ENCODE peak calls at places on chromosomes 16 and 17, in four cellular contexts. G is sigmoid colon, Y is upper lobe of left lung, T is uterus. Z is an unnamed sample.

GRCh38 chr17:3947318-3947810 is 16.9 kb downstream of the ATP2A3 start:
- DNase-seq in Y (peak; percentile 82), T (no peak), G (no peak), Z (no peak)

GRCh38 chr16:194516-194915 is 14.3 kb downstream of the HBQ1 start:
- DNase-seq in T (no peak), G (no peak), Y (no peak), Z (no peak)

GRCh38 chr17:36463916-36464764 is 22.3 kb upstream of the ZNHIT3 start:
- DNase-seq in Y (peak; percentile 89), T (no peak), G (peak; percentile 55), Z (no peak)

GRCh38 chr16:4704913-4705312 is 11.6 kb downstream of the NUDT16L1 start:
- DNase-seq in G (no peak), Y (no peak), T (no peak), Z (no peak)

GRCh38 chr17:58127846-58128245 is 20.3 kb upstream of the OR4D1 start:
- DNase-seq in T (no peak), Y (no peak), G (no peak), Z (no peak)

GRCh38 chr16:78516006-78516405 is 416.6 kb downstream of the WWOX start:
- DNase-seq in G (no peak), Y (no peak), T (no peak), Z (no peak)

GRCh38 chr17:41547921-41548843 is 20.1 kb upstream of the KRT19 start:
- DNase-seq in Y (no peak), T (peak; percentile 93), G (peak; percentile 70), Z (no peak)

GRCh38 chr17:28891201-28891600 is 6.3 kb downstream of the FLOT2 start:
- DNase-seq in G (no peak), T (no peak), Y (no peak), Z (no peak)

GRCh38 chr17:48841395-48841831 is 10.6 kb downstream of the CALCOCO2 start:
- DNase-seq in G (no peak), T (peak; percentile 63), Y (no peak), Z (no peak)

GRCh38 chr17:55731586-55732250 is 9.1 kb upstream of the TMEM100 start:
- DNase-seq in T (peak; percentile 57), Y (no peak), G (peak; percentile 91), Z (no peak)

GRCh38 chr16:76583466-76583865 is 306.3 kb downstream of the CNTNAP4 start:
- DNase-seq in T (no peak), Y (no peak), G (no peak), Z (no peak)

GRCh38 chr16:68993885-68994284 is 111.6 kb upstream of the HAS3 start:
- DNase-seq in Y (no peak), T (no peak), G (no peak), Z (no peak)

GRCh38 chr16:30585022-30585399 is 486 bp downstream of the ZNF785 start:
- DNase-seq in Y (no peak), T (no peak), G (peak; percentile 66), Z (no peak)

GRCh38 chr17:81248649-81249048 is 9.5 kb downstream of the NDUFAF8 start:
- DNase-seq in G (no peak), T (no peak), Y (peak; percentile 73), Z (no peak)

DNA sequence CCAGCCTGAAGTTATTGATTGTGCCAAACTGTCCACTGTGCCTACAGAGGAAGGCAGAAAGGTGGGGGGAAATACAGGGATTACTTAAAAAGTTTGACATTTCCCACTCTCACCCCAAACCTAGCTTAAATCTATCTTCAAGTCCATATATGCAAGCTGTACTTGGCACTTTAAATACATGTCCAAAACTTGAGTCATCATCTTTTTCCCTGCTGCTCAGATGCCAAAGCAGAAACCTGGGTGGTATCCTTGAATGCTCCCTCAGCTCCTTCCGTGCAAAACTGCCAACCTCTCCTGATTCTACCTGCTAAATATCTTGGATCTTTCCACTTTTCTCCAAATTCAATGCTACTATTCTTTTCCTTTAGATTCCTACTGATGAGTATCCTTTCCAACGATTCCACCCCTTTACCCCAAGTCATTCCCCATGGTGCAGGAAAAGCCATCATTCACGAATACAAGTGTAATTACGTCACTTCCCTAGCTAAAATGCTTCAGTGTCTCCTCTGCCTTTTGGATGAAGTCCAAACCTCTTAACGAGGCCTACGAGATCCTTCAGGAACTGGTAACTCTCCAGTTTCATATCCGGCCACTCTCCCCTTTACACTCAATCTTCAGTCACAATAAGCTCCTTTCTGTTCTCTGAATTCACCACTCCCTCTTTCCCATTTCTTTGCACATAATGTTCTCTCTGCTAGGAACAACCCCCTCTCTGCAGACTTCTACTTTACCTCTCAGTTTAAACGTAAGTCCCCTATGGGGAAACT is 9.3 kb downstream of the BECN1 start:
- DNase-seq in T (no peak), Y (no peak), G (no peak), Z (no peak)
- H3K4me1 ChIP-seq in T (no peaks in the 10 kb centered on the region), Y (peaks cover 7% of the 10 kb centered on the region), G (peaks cover 10% of the 10 kb centered on the region), Z (peaks cover 22% of the 10 kb centered on the region)

DNA sequence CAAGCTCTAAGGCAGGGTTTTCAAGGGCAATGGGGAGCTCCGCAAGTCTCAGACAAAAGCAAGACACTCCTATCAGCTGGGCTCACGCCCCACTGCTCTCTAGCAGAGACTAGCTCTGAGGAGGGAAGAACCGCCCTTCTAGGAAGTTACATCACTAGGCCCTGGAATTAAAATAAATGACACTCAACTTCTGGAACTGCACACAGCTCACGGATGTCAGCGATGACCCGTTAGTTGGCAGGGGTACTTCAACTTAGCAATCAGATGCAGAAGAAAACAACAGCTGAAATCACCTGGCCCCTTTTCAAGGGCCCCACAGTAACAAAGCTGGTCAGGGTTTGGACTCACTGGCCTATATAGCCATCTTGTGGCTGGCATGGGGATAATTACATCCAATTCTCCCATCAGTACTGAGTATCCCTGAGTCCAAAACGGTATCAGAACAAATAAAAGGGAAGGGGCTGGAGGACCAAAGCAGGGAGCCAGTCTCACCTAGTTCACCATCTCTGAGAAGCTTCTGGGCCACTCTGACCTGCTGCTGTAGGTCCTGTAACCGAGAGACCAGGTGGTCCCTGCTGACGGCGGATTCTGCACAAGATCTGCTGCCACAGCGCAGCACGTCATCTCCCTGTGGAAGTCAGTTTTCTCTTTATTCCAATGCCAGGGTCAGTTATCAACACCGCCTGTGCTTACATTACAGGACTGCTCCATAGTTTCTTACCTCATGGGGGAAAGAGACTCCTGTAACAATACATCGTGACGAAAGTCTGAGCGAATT is 22.2 kb downstream of the SERPINF1 start:
- DNase-seq in Y (no peak), G (peak; percentile 95), T (peak; percentile 97), Z (peak; percentile 97)
- TF ChIP-seq POLR2A in Y (no peak), G (no peak), T (peak; percentile 65), Z (no peak)

GRCh38 chr17:47834756-47835155 is 3.3 kb downstream of the LRRC46 start:
- DNase-seq in G (no peak), T (no peak), Y (no peak), Z (no peak)
- H3K27ac ChIP-seq in G (no peak overlapping the region), T (no peak overlapping the region), Y (peak overlapping the region; percentile 78), Z (no peak overlapping the region)

DNA sequence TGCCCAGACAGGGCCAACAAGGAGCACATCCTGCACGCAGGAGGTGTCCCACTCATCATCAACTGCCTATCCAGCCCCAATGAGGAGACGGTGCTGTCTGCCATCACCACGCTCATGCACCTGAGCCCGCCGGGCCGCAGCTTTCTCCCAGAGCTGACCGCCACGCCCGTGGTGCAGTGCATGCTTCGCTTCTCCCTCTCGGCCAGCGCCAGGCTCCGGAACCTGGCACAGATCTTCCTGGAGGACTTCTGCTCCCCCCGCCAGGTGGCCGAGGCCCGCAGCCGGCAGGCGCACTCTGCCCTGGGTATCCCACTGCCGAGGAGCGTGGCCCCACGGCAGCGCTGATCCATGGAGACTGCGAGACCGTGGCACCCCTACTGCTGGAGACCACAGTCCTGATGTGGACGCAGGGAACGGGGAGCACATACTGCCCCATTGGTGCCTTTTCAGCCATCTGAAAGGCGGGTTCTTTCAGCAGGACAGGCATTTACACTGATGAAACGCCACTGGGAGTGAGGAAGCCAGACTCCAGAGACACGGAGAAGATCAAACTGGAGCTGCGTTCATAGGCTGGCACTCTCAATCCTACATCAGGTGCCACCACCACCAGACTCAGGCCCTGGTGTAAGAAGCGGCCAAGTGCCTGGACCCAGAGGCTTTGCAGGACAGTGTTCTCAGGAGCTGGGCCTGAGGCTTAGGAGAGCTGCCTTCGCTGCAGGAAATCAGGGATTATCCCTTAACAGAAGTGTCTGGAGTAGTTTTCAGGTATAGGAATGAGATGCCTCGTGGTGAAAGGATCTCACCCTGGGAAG is 2.6 kb downstream of the NT5C start:
- DNase-seq in T (no peak), G (no peak), Y (peak; percentile 73), Z (no peak)
- H3K4me1 ChIP-seq in T (peaks cover 8% of the 10 kb centered on the region), G (peaks cover 14% of the 10 kb centered on the region), Y (peaks cover 28% of the 10 kb centered on the region), Z (peaks cover 42% of the 10 kb centered on the region)